ENCODE peak calls at places on chromosome 2, in five cellular contexts. X, A, P, D and F are unnamed samples.

GRCh38 chr2:65562890-65563289 is 130.5 kb upstream of the SPRED2 start:
- DNase-seq in X (no peak), D (no peak), A (peak; percentile 83), P (no peak), F (peak; percentile 20)

GRCh38 chr2:61853086-61853847 is 593 bp downstream of the FAM161A start:
- DNase-seq in A (no peak), P (peak; percentile 48), D (peak; percentile 87), X (no peak), F (peak; percentile 10)

GRCh38 chr2:168851674-168852320 is 38.4 kb downstream of the SPC25 start:
- DNase-seq in X (peak; percentile 53), P (peak; percentile 80), D (no peak), A (no peak), F (peak; percentile 93)

GRCh38 chr2:231680992-231681852 is 27.1 kb upstream of the PTMA start:
- DNase-seq in D (peak; percentile 95), X (peak; percentile 88), P (peak; percentile 81), A (peak; percentile 94), F (peak; percentile 19)

GRCh38 chr2:45012733-45013132 is 3.5 kb upstream of the SIX2 start:
- DNase-seq in A (no peak), X (no peak), P (no peak), D (no peak), F (no peak)

GRCh38 chr2:7882296-7882695 is 799.6 kb upstream of the ID2 start:
- DNase-seq in A (no peak), X (no peak), P (no peak), D (no peak), F (no peak)

GRCh38 chr2:56183643-56184499 is at the start of gene CCDC85A:
- DNase-seq in X (peak; percentile 42), D (peak; percentile 94), A (peak; percentile 87), P (peak; percentile 84), F (peak; percentile 83)

GRCh38 chr2:100482741-100483140 is 12.5 kb downstream of the NMS start:
- DNase-seq in A (no peak), P (peak; percentile 1), X (no peak), D (no peak), F (no peak)

GRCh38 chr2:12717988-12718661 is 1.4 kb downstream of the TRIB2 start:
- DNase-seq in X (no peak), A (no peak), P (peak; percentile 48), D (no peak), F (peak; percentile 49)

GRCh38 chr2:50143822-50144575 is 887.9 kb downstream of the NRXN1 start:
- DNase-seq in X (peak; percentile 2), D (no peak), A (no peak), P (peak; percentile 68), F (peak; percentile 48)

GRCh38 chr2:221514305-221515040 is 57.6 kb downstream of the EPHA4 start:
- DNase-seq in D (no peak), X (no peak), A (no peak), P (no peak), F (no peak)

DNA sequence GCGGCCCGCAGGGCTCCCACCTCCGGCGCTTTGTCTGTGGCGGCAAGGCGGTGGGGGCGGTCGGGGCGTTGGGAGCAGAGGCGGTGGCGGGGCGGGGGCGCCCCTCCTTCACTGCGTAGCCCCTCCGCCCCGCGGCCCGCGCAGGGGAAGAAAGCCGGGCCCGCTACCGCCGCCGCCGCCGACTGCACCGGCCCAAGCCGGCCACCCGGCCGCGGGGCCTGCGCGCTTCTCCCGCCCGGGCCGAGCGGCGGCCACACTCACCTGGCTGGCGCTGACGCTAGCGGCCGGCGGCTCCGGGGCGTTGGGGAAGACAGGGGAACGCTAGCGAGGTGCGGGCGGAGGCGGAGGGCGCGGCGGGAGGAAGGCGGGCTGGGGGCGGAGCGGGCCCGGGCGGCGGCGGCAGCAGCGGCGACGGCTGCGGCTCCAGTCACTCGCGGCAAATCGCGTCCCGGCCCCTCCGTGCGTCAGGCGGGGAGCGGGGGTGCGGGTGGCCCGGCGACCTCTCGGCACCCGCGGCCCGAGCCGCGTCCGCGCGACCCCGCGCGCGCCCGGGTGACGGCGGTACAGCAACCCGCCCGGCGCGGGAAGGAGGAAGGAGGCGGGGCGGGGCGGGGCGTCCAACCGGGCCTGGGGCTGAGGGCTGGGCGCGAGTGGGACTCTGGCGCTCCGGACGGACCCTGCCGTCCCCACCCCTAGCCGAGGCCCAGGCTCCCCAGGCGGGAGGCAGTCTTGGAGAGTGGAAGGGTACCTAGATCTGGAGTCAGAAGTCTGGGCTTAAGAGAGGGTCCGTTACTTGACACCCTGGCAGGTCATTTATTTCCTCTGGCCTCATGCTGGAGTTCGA is at the start of gene SESTD1:
- DNase-seq in X (peak; percentile 39), D (peak; percentile 90), A (peak; percentile 79), P (peak; percentile 45), F (peak; percentile 67)
- TF ChIP-seq CTCF in X (no peak), D (no peak), A (no peak), P (no peak), F (no peak)

GRCh38 chr2:112481050-112481527 is 867 bp upstream of the TTL start:
- DNase-seq in A (peak; percentile 87), P (peak; percentile 81), X (peak; percentile 82), D (peak; percentile 92), F (peak; percentile 90)
- H3K4me3 ChIP-seq in A (peak overlapping the region; percentile 65), P (peak overlapping the region; percentile 65), X (peak overlapping the region; percentile 80), D (peak overlapping the region; percentile 67), F (peak overlapping the region; percentile 62)

GRCh38 chr2:19669605-19670004 is 232.2 kb downstream of the TTC32 start:
- DNase-seq in A (no peak), D (no peak), X (no peak), P (no peak), F (no peak)

GRCh38 chr2:19667536-19667949 is 234.2 kb downstream of the TTC32 start:
- DNase-seq in P (no peak), A (no peak), X (no peak), D (no peak), F (no peak)

GRCh38 chr2:19669126-19669525 is 232.7 kb downstream of the TTC32 start:
- DNase-seq in A (no peak), P (no peak), D (no peak), X (no peak), F (no peak)

GRCh38 chr2:19664651-19665050 is 237.1 kb downstream of the TTC32 start:
- DNase-seq in X (no peak), P (no peak), D (no peak), A (no peak), F (peak; percentile 41)

GRCh38 chr2:19667085-19667484 is 234.7 kb downstream of the TTC32 start:
- DNase-seq in X (no peak), A (no peak), P (peak; percentile 78), D (no peak), F (peak; percentile 47)
- TF ChIP-seq CTCF in X (peak; percentile 20), A (no peak), P (peak; percentile 51), D (no peak), F (peak; percentile 46)

DNA sequence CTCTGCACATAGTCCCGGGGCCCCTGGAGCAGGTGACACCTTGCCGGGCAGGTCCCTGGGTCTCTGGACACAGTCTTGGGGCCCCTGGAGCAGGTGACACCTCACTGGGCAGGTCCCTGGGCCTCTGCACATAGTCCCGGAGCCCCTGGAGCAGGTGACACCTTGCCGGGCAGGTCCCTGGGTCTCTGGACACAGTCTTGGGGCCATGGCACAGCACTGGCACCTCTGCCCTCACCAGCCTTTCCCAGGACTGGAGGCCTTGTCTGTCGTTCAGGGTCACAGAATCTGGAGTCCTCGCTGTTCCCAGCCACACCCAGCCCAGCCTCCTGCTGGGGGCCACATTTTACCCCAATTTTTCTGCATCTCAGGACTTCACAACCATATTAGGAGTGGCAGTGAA is 2.2 kb downstream of the TPO start:
- DNase-seq in P (no peak), X (no peak), D (no peak), A (no peak), F (no peak)
- H3K4me3 ChIP-seq in P (no peak overlapping the region), X (no peak overlapping the region), D (no peak overlapping the region), A (no peak overlapping the region), F (no peak overlapping the region)